ENCODE peak calls at places on chromosomes 6 and 20, in five cellular contexts. I is uterus, H is body of pancreas, S is colonic mucosa, L is GM23338. F is an unnamed sample.

GRCh38 chr6:56765494-56765893 is 122.8 kb upstream of the DST start:
- DNase-seq in H (no peak), L (no peak), S (no peak), I (no peak), F (no peak)

GRCh38 chr6:156313037-156313436 is 464.1 kb upstream of the ARID1B start:
- DNase-seq in L (no peak), H (no peak), I (no peak), S (no peak), F (no peak)

GRCh38 chr20:1215386-1216170 is 10.3 kb upstream of the RAD21L1 start:
- DNase-seq in H (no peak), I (no peak), L (no peak), S (no peak), F (no peak)

GRCh38 chr6:47407295-47408281 is 70.0 kb upstream of the CD2AP start:
- DNase-seq in H (no peak), S (no peak), I (no peak), L (no peak), F (no peak)

GRCh38 chr20:63968928-63969760 is 586 bp downstream of the ZNF512B start:
- DNase-seq in L (peak), I (peak), H (peak), S (no peak), F (no peak)

GRCh38 chr6:160428069-160428430 is 79.9 kb downstream of the SLC22A3 start:
- DNase-seq in S (no peak), H (peak), I (peak), L (no peak), F (no peak)

GRCh38 chr6:43188426-43188825 is 6.4 kb downstream of the CUL9 start:
- DNase-seq in I (no peak), S (no peak), H (no peak), L (no peak), F (no peak)

GRCh38 chr20:58482416-58482815 is 32.8 kb downstream of the APCDD1L start:
- DNase-seq in L (no peak), I (no peak), H (no peak), S (no peak), F (no peak)

GRCh38 chr6:25389501-25389900 is 110.3 kb downstream of the CARMIL1 start:
- DNase-seq in I (no peak), S (no peak), L (no peak), H (no peak), F (no peak)

GRCh38 chr6:145544031-145544430 is 191.3 kb downstream of the EPM2A start:
- DNase-seq in L (no peak), S (no peak), H (peak), I (no peak), F (no peak)

GRCh38 chr6:3119040-3119723 is 671 bp downstream of the BPHL start:
- DNase-seq in L (no peak), S (peak), H (peak), I (no peak), F (no peak)

GRCh38 chr6:41406821-41407787 is 71.7 kb downstream of the NCR2 start:
- DNase-seq in I (no peak), S (no peak), L (peak), H (no peak), F (no peak)

GRCh38 chr6:44735631-44735963 is 348.1 kb downstream of the CDC5L start:
- DNase-seq in S (no peak), L (no peak), I (no peak), H (no peak), F (no peak)

GRCh38 chr6:79152269-79152737 is 74.2 kb upstream of the PHIP start:
- DNase-seq in H (no peak), S (no peak), I (no peak), L (peak), F (no peak)

DNA sequence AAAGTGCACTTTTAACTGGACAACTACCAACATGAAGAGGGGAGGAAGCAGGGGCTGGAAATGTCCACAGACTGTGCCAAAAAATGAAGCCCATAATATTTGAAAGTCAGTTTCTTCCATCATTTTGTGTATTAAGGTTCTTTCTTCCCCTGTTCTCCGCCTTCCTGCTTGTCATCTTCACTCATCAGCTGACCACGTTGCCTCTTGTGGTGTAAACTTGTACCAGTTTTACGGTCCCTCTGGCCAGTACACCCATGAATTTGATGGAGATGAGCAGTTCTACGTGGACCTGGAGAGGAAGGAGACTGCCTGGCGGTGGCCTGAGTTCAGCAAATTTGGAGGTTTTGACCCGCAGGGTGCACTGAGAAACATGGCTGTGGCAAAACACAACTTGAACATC is 3.9 kb downstream of the HLA-DQA1 start:
- DNase-seq in H (no peak), L (no peak), I (no peak), S (no peak), F (no peak)
- H3K4me3 ChIP-seq in H (no peak), L (no peak), I (no peak), S (no peak), F (no peak)

GRCh38 chr6:35167505-35167904 is 26.4 kb upstream of the TCP11 start:
- DNase-seq in L (no peak), I (no peak), H (no peak), S (no peak), F (no peak)
- TF ChIP-seq CTCF in L (no peak), I (no peak), H (no peak), S (no peak), F (no peak)

GRCh38 chr6:52511163-52511562 is 65.7 kb downstream of the TRAM2 start:
- DNase-seq in L (no peak), S (no peak), H (no peak), I (no peak), F (no peak)
- H3K27ac ChIP-seq in L (no peak), S (no peak), H (no peak), I (peak), F (peak)

GRCh38 chr20:57396212-57396611 is 5.0 kb downstream of the RBM38 start:
- DNase-seq in I (no peak), S (no peak), L (no peak), H (no peak), F (no peak)
- H3K4me3 ChIP-seq in I (no peak), S (no peak), L (no peak), H (no peak), F (no peak)

DNA sequence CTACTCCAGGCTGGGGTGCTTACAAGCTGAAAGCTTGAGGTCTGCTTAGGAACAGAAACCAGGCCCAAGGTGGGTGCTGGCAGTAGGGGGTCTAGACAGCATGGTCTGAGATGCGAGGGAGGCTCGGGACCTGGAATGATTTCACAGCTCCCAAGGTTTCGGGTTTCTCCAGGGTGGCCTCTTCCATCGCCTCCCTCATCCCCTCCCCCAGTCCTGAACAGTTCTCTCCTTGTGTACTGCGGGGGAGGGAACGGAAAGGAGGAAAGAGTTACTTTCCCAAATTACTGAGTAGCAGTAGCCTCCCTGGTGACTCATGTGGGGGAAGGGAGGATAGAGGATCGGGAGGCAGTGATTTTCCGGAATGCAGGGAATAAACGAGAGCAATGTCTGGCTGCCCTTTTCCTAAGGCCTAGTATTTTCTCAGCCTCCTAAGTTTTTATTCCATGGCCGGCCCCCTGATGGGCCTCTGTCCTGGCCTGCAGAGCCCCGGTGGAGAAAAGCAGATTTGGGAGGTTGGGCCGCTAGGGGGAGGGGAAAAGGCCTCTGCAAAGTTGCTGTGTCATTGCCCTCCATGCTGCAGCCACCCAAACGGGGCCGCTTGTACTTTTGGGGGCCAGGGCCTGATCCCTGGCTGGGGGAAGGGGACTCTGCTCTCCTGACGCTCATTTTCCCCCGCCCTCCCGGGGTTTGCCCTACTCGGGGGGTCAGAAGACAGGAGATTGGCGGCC is 1.5 kb downstream of the BRD2 start:
- DNase-seq in H (peak), I (peak), L (peak), S (peak), F (peak)
- TF ChIP-seq CTCF in H (peak), I (peak), L (peak), S (peak), F (peak)

GRCh38 chr6:140567469-140567868 is 1193.0 kb upstream of the CITED2 start:
- DNase-seq in S (no peak), L (no peak), H (no peak), I (no peak), F (no peak)
- H3K27ac ChIP-seq in S (no peak), L (no peak), H (no peak), I (peak), F (no peak)

DNA sequence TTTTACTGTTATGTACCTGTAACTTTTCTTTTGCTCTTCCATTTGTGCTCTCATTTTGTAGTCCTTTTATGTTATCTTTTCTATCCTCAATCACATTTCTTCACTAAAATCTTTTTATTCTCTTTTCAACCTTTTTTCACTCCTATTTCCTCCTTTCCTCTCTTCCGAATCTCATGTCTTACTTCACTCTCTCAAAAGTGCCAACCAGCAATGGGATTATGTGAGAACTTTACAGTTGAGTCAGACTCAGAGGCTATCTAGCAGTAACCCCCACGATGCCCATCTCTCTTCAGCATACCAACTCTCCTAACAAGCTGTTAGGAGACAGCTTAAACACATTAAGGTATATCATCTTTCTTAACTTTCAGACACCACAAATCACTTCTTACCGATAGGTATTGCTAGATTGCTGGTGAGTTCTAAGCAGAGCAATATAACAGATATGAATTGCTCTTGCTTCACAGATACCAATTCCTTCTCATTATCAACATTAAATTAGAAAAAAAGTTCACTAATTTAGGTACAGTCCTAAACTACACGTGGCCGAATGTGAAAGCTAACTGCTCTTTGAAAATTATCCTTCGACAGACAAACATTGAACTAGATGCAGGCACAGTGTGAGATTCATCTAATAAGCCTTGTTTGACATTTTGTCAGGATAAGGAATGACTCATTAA is 1.4 kb downstream of the FAM184A start:
- DNase-seq in S (no peak), L (no peak), I (no peak), H (no peak), F (no peak)
- H3K4me3 ChIP-seq in S (peak), L (peak), I (peak), H (no peak), F (peak)

GRCh38 chr6:150667977-150668716 is 68.5 kb downstream of the PLEKHG1 start:
- DNase-seq in H (peak), I (peak), S (peak), L (peak), F (peak)
- TF ChIP-seq CTCF in H (peak), I (no peak), S (no peak), L (peak), F (no peak)

GRCh38 chr20:9306521-9306920 is 207.9 kb upstream of the LAMP5 start:
- DNase-seq in I (no peak), L (no peak), H (no peak), S (no peak), F (no peak)
- H3K27ac ChIP-seq in I (no peak), L (no peak), H (no peak), S (no peak), F (no peak)

GRCh38 chr6:35486005-35486925 is 10.6 kb downstream of the TEAD3 start:
- DNase-seq in H (peak), S (peak), I (peak), L (peak), F (no peak)
- H3K4me3 ChIP-seq in H (no peak), S (peak), I (peak), L (peak), F (no peak)

F was measured in dorsolateral prefrontal cortex.